ENCODE peak calls at places on chromosomes 13 and 19, in four cellular contexts. U is SK-N-SH, X is WTC11, M is H1. K is an unnamed sample.

GRCh38 chr19:34232566-34233481 is 21.5 kb upstream of the GARRE1 start:
- DNase-seq in M (no peak), X (no peak), U (no peak), K (no peak)

GRCh38 chr13:61954092-61954491 is 538.4 kb upstream of the PCDH20 start:
- DNase-seq in M (no peak), U (peak), X (no peak), K (no peak)

GRCh38 chr13:80083516-80084085 is 257.3 kb downstream of the SPRY2 start:
- DNase-seq in X (no peak), M (no peak), U (no peak), K (no peak)

GRCh38 chr19:662207-662961 is 630 bp downstream of the RNF126 start:
- DNase-seq in X (peak), M (no peak), U (peak), K (peak)

GRCh38 chr13:48266967-48267639 is 34.1 kb downstream of the ITM2B start:
- DNase-seq in U (no peak), M (no peak), X (no peak), K (no peak)

GRCh38 chr19:13098291-13099072 is 4.2 kb downstream of the LYL1 start:
- DNase-seq in M (no peak), X (no peak), U (no peak), K (peak)

GRCh38 chr19:798415-799075 is 1.3 kb downstream of the PTBP1 start:
- DNase-seq in U (no peak), X (no peak), M (no peak), K (no peak)

GRCh38 chr13:46633416-46633815 is 80.4 kb downstream of the LRCH1 start:
- DNase-seq in M (no peak), U (no peak), X (no peak), K (no peak)

GRCh38 chr19:681029-681626 is 4.9 kb downstream of the FSTL3 start:
- DNase-seq in M (no peak), U (peak), X (peak), K (peak)

GRCh38 chr13:101838305-101838835 is 385.9 kb downstream of the ITGBL1 start:
- DNase-seq in X (no peak), U (no peak), M (no peak), K (no peak)

GRCh38 chr13:111204438-111205177 is 89.5 kb downstream of the ARHGEF7 start:
- DNase-seq in X (peak), M (no peak), U (peak), K (no peak)

GRCh38 chr13:53694814-53695533 is 666.4 kb downstream of the OLFM4 start:
- DNase-seq in M (no peak), X (no peak), U (no peak), K (no peak)

GRCh38 chr19:1252818-1253513 is 4.6 kb downstream of the MIDN start:
- DNase-seq in X (no peak), M (no peak), U (peak), K (peak)

GRCh38 chr19:44003461-44004134 is 841 bp downstream of the ZNF230 start:
- DNase-seq in U (no peak), X (no peak), M (no peak), K (peak)

DNA sequence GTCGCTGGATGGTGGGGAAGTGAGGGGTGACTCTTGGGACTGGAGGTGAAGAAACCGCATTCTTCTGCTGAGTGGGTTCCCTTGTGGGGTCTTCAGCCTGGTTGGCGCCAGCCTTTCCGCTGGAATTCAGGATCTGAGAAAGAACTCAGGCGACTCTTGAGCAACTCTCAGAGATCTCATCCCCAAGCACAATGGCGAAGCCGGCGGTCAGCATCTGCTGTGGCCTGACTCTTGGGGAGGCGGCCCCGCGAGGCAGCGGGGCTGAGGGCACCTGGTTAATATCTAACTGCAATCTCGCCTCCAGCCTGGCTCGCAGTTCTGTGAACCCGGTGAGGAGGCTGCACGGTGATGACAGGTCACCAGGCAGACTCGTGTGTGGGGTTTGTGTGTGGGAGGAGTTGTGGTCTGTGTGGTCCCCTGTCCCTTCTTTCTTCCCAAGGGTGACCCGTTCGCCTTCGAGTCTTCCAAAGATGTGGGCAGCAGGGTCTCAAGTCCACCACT is 883 bp downstream of the ZNF441 start:
- DNase-seq in M (no peak), X (no peak), U (peak), K (peak)
- TF ChIP-seq TEAD4 in M (no peak), X (no peak), U (no peak), K (no peak)

GRCh38 chr19:29326849-29327840 is 114.2 kb upstream of the UQCRFS1 start:
- DNase-seq in M (no peak), U (no peak), X (no peak), K (no peak)
- TF ChIP-seq TEAD4 in M (no peak), U (no peak), X (no peak), K (no peak)

GRCh38 chr13:27712421-27712820 is 79.9 kb upstream of the GSX1 start:
- DNase-seq in M (no peak), X (no peak), U (peak), K (no peak)
- TF ChIP-seq TEAD4 in M (no peak), X (no peak), U (no peak), K (no peak)

GRCh38 chr13:34201050-34201913 is 383.3 kb downstream of the RFC3 start:
- DNase-seq in X (no peak), U (no peak), M (no peak), K (no peak)
- TF ChIP-seq TEAD4 in X (no peak), U (peak), M (no peak), K (no peak)

DNA sequence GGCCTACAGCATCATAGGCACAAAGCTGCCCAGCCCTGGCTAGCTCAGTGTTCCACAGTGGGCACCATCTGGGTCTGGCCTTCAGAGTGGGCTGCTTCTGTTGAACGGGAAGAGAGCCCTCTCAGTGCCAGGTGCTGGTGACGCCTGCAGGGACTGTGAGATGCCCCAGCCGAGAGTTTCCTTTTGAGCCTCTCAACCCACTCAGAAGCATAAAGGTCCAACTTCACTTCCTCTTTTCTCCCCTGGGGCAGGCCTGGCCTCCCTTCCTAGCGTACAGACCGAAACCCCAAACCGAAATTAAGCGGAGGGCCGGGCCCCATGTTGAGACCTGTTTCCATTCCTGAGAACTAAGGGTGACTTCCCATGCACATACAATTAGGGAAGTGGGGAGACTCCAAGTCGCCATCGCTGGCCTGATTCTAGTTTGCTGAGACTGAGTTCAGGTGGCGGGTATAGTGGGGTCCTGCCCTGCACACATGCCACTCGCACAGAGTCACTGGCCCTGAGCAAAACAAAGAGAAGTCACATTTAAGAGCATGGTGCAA is 6.9 kb downstream of the RAB8A start:
- DNase-seq in M (no peak), X (no peak), U (no peak), K (no peak)
- TF ChIP-seq TEAD4 in M (no peak), X (no peak), U (no peak), K (no peak)

GRCh38 chr19:5109560-5109959 is 140.6 kb downstream of the KDM4B start:
- DNase-seq in X (peak), M (no peak), U (no peak), K (no peak)
- TF ChIP-seq TEAD4 in X (no peak), M (peak), U (no peak), K (no peak)

DNA sequence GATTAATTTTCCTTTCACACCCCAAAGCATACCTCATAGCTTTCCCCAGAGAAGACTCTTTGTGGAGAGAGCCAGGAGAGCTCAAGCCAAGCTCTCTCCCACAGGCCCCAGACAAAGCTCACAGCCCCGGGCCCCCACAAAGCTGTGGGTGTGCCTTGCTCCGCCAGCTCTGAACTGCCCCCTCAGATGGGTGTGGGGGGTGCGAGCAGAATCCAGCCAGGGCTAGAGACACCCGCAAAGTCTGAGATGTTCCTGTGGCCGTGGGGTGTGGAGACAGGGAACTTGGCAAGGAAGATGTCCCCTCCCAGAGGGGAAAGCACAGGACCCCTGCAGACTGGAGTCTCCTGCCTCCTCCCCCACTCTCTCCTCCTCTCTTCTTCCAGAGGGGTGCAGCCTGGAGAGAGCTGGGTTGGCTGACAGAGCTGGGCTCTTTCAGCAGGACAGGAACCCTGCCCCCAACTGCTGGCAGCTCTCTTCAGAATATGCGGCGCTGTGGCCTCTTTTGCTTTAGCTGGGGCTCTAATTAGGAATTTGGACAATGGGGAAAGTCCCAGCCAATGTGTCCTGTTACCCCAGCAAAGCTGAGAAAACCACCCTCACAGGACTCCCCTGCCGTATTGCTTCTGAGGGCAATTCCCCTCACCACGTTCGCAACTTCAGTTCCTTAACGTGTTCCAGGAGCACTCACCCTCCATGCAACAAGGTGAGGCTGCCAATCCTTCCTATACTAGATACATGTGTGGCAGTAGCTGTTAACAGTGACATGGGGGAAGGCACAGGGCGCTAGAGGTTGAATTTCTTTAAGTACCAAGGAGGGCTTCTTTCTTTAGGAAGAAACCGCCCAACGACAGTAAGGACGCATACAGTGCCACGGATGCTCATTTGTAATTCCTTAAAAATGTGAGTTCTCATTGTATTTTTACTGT is 170.0 kb downstream of the COL4A1 start:
- DNase-seq in M (no peak), U (no peak), X (no peak), K (no peak)
- TF ChIP-seq TEAD4 in M (no peak), U (no peak), X (no peak), K (no peak)

DNA sequence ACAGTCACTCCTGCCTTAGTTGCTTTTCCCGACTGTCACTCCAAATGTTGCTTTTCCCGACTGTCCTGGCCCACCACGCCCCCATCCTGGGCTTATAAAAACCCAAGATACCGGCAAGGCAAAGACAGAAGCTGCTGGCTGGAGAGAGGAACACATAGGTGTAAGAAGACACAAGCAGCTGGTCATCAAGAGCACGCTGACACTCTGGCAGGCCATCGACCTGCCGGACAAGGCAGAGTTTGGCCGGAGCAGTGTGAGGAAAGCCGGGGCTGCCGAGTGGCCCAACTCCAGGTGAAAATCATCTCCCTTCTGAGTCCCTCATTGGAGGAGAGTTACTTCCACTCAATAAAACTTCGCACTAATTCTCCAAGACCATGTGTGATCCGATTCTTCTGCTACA is 349.5 kb downstream of the SLITRK1 start:
- DNase-seq in M (no peak), U (no peak), X (no peak), K (no peak)
- TF ChIP-seq TEAD4 in M (no peak), U (no peak), X (no peak), K (no peak)

GRCh38 chr13:112648966-112649690 is 40.7 kb upstream of the ATP11A start:
- DNase-seq in U (no peak), M (no peak), X (no peak), K (peak)
- TF ChIP-seq TEAD4 in U (no peak), M (no peak), X (no peak), K (no peak)